ENCODE peak calls at places on chromosomes 2 and 18, in seven cellular contexts. One of them, this sample, is unnamed.

GRCh38 chr2:232245111-232245510 is 133.4 kb upstream of the ALPP start:
- DNase-seq in right lobe of liver: no peak
- DNase-seq in heart right ventricle: no peak
- DNase-seq in CD4-positive, alpha-beta T cell: no peak
- DNase-seq in transverse colon: no peak
- DNase-seq in CD8-positive, alpha-beta memory T cell: no peak
- DNase-seq in HCT116: no peak
- DNase-seq in this sample: no peak

GRCh38 chr18:40976050-40976449 is 979.0 kb upstream of the PIK3C3 start:
- DNase-seq in right lobe of liver: no peak
- DNase-seq in CD4-positive, alpha-beta T cell: no peak
- DNase-seq in transverse colon: no peak
- DNase-seq in heart right ventricle: no peak
- DNase-seq in CD8-positive, alpha-beta memory T cell: no peak
- DNase-seq in HCT116: no peak
- DNase-seq in this sample: no peak

GRCh38 chr2:112585873-112586477 is 1.6 kb downstream of the CHCHD5 start:
- DNase-seq in transverse colon: no peak
- DNase-seq in right lobe of liver: no peak
- DNase-seq in HCT116: no peak
- DNase-seq in heart right ventricle: no peak
- DNase-seq in CD4-positive, alpha-beta T cell: no peak
- DNase-seq in CD8-positive, alpha-beta memory T cell: no peak
- DNase-seq in this sample: no peak

GRCh38 chr2:217737127-217737526 is 265.7 kb downstream of the TNS1 start:
- DNase-seq in CD8-positive, alpha-beta memory T cell: no peak
- DNase-seq in HCT116: no peak
- DNase-seq in right lobe of liver: no peak
- DNase-seq in transverse colon: no peak
- DNase-seq in CD4-positive, alpha-beta T cell: no peak
- DNase-seq in heart right ventricle: no peak
- DNase-seq in this sample: no peak

GRCh38 chr2:100285011-100285410 is 37.3 kb downstream of the LONRF2 start:
- DNase-seq in CD4-positive, alpha-beta T cell: no peak
- DNase-seq in transverse colon: no peak
- DNase-seq in CD8-positive, alpha-beta memory T cell: no peak
- DNase-seq in right lobe of liver: no peak
- DNase-seq in heart right ventricle: no peak
- DNase-seq in HCT116: no peak
- DNase-seq in this sample: no peak

GRCh38 chr2:81598437-81598836 is 1293.9 kb upstream of the LRRTM1 start:
- DNase-seq in transverse colon: no peak
- DNase-seq in heart right ventricle: no peak
- DNase-seq in CD4-positive, alpha-beta T cell: no peak
- DNase-seq in right lobe of liver: no peak
- DNase-seq in HCT116: peak
- DNase-seq in CD8-positive, alpha-beta memory T cell: no peak
- DNase-seq in this sample: no peak

GRCh38 chr2:95352291-95353054 is 50.0 kb upstream of the FAHD2A start:
- DNase-seq in transverse colon: no peak
- DNase-seq in HCT116: no peak
- DNase-seq in CD4-positive, alpha-beta T cell: no peak
- DNase-seq in right lobe of liver: peak
- DNase-seq in CD8-positive, alpha-beta memory T cell: no peak
- DNase-seq in heart right ventricle: no peak
- DNase-seq in this sample: peak

GRCh38 chr2:160581035-160581434 is 87.4 kb upstream of the RBMS1 start:
- DNase-seq in CD8-positive, alpha-beta memory T cell: no peak
- DNase-seq in right lobe of liver: no peak
- DNase-seq in CD4-positive, alpha-beta T cell: no peak
- DNase-seq in heart right ventricle: no peak
- DNase-seq in HCT116: no peak
- DNase-seq in transverse colon: no peak
- DNase-seq in this sample: no peak

GRCh38 chr18:9095297-9096012 is 7.0 kb upstream of the NDUFV2 start:
- DNase-seq in HCT116: no peak
- DNase-seq in CD8-positive, alpha-beta memory T cell: peak
- DNase-seq in heart right ventricle: no peak
- DNase-seq in transverse colon: peak
- DNase-seq in right lobe of liver: no peak
- DNase-seq in CD4-positive, alpha-beta T cell: peak
- DNase-seq in this sample: no peak

GRCh38 chr2:52342458-52342857 is 1310.5 kb upstream of the NRXN1 start:
- DNase-seq in right lobe of liver: no peak
- DNase-seq in transverse colon: no peak
- DNase-seq in CD4-positive, alpha-beta T cell: no peak
- DNase-seq in CD8-positive, alpha-beta memory T cell: no peak
- DNase-seq in heart right ventricle: no peak
- DNase-seq in HCT116: no peak
- DNase-seq in this sample: no peak

GRCh38 chr2:127647242-127648190 is 1.6 kb downstream of the GPR17 start:
- DNase-seq in HCT116: no peak
- DNase-seq in heart right ventricle: peak
- DNase-seq in transverse colon: no peak
- DNase-seq in right lobe of liver: no peak
- DNase-seq in CD4-positive, alpha-beta T cell: no peak
- DNase-seq in CD8-positive, alpha-beta memory T cell: no peak
- DNase-seq in this sample: no peak

GRCh38 chr2:164867779-164868397 is 26.3 kb upstream of the COBLL1 start:
- DNase-seq in CD4-positive, alpha-beta T cell: no peak
- DNase-seq in HCT116: no peak
- DNase-seq in heart right ventricle: no peak
- DNase-seq in right lobe of liver: no peak
- DNase-seq in CD8-positive, alpha-beta memory T cell: no peak
- DNase-seq in transverse colon: no peak
- DNase-seq in this sample: no peak

GRCh38 chr2:224869601-224870000 is 153.4 kb upstream of the CCDC195 start:
- DNase-seq in CD4-positive, alpha-beta T cell: no peak
- DNase-seq in heart right ventricle: no peak
- DNase-seq in HCT116: no peak
- DNase-seq in CD8-positive, alpha-beta memory T cell: no peak
- DNase-seq in right lobe of liver: no peak
- DNase-seq in transverse colon: no peak
- DNase-seq in this sample: no peak

GRCh38 chr18:75638597-75639467 is 211.3 kb upstream of the SMIM21 start:
- DNase-seq in CD8-positive, alpha-beta memory T cell: no peak
- DNase-seq in CD4-positive, alpha-beta T cell: no peak
- DNase-seq in right lobe of liver: no peak
- DNase-seq in heart right ventricle: peak
- DNase-seq in HCT116: no peak
- DNase-seq in transverse colon: no peak
- DNase-seq in this sample: peak

GRCh38 chr18:63817441-63818051 is 42.3 kb downstream of the SERPINB7 start:
- DNase-seq in CD8-positive, alpha-beta memory T cell: no peak
- DNase-seq in heart right ventricle: no peak
- DNase-seq in CD4-positive, alpha-beta T cell: no peak
- DNase-seq in transverse colon: no peak
- DNase-seq in HCT116: no peak
- DNase-seq in right lobe of liver: no peak
- DNase-seq in this sample: no peak

GRCh38 chr2:17610521-17610920 is 70.0 kb downstream of the VSNL1 start:
- DNase-seq in transverse colon: no peak
- DNase-seq in CD8-positive, alpha-beta memory T cell: no peak
- DNase-seq in HCT116: no peak
- DNase-seq in right lobe of liver: no peak
- DNase-seq in heart right ventricle: peak
- DNase-seq in CD4-positive, alpha-beta T cell: no peak
- DNase-seq in this sample: no peak

GRCh38 chr2:218831378-218831990 is at the start of gene PRKAG3:
- DNase-seq in right lobe of liver: no peak
- DNase-seq in transverse colon: no peak
- DNase-seq in HCT116: no peak
- DNase-seq in CD4-positive, alpha-beta T cell: no peak
- DNase-seq in heart right ventricle: peak
- DNase-seq in CD8-positive, alpha-beta memory T cell: no peak
- DNase-seq in this sample: no peak

GRCh38 chr2:218832081-218832480 is 478 bp upstream of the PRKAG3 start:
- DNase-seq in transverse colon: no peak
- DNase-seq in heart right ventricle: no peak
- DNase-seq in CD8-positive, alpha-beta memory T cell: no peak
- DNase-seq in HCT116: no peak
- DNase-seq in CD4-positive, alpha-beta T cell: no peak
- DNase-seq in right lobe of liver: no peak
- DNase-seq in this sample: no peak

GRCh38 chr2:218832520-218832919 is 917 bp upstream of the PRKAG3 start:
- DNase-seq in CD8-positive, alpha-beta memory T cell: no peak
- DNase-seq in HCT116: no peak
- DNase-seq in CD4-positive, alpha-beta T cell: no peak
- DNase-seq in right lobe of liver: no peak
- DNase-seq in transverse colon: no peak
- DNase-seq in heart right ventricle: peak
- DNase-seq in this sample: no peak

GRCh38 chr2:218834685-218835084 is 3.1 kb upstream of the PRKAG3 start:
- DNase-seq in transverse colon: no peak
- DNase-seq in HCT116: no peak
- DNase-seq in right lobe of liver: no peak
- DNase-seq in heart right ventricle: no peak
- DNase-seq in CD8-positive, alpha-beta memory T cell: no peak
- DNase-seq in CD4-positive, alpha-beta T cell: no peak
- DNase-seq in this sample: no peak

DNA sequence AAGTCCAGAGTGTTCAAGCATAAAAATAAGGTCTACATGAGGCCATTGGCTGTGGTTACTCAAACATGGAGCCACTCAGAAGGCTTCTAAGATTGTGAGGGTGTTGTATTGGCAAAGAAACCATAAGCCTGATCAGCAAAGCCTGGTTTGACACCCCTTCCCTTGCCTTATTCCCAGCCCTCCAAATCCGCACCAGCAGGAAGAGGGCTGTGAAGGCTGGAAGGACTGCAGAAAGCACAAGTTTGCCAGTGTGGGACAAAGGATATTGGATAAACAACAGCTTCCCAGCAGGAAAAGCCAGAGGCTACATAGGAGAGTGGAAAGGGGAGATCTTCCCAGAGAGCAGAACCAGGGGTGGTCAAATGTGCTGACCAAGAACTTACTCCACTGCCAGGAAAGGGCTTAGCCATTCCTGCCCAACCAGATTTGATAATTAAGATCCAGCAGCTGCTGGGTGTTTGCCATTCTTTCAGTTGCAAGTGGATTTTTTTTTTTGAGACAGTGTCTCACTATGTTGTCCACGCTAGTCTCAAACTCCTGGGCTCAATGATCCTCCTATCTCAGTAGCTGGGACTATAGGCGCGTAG is 1.5 kb upstream of the PRKAG3 start:
- DNase-seq in right lobe of liver: no peak
- DNase-seq in CD8-positive, alpha-beta memory T cell: no peak
- DNase-seq in transverse colon: no peak
- DNase-seq in HCT116: no peak
- DNase-seq in heart right ventricle: no peak
- DNase-seq in CD4-positive, alpha-beta T cell: no peak
- DNase-seq in this sample: no peak
- H3K27ac ChIP-seq in right lobe of liver: no peak
- H3K27ac ChIP-seq in CD8-positive, alpha-beta memory T cell: no peak
- H3K27ac ChIP-seq in transverse colon: no peak
- H3K27ac ChIP-seq in HCT116: no peak
- H3K27ac ChIP-seq in heart right ventricle: peak
- H3K27ac ChIP-seq in CD4-positive, alpha-beta T cell: no peak
- H3K27ac ChIP-seq in this sample: no peak

DNA sequence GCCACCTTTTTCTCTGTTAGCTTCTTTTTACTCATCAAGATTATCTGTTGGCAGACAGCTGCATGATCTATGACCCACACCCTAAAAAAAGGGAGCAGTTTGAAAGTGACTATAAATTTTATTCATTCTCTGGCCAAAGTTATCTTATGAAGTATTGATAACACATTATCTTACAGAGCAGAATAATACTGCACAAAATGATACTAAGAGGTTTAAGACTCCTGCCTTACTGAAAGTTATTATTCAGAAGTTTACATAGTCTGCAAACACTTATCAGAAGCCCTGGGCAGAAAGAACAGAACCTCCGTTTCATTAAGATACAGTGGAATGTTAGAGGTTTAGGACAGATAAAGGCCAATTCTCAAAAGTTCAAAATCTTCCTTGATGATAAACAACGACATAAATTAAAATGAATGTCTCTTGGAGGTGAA is 78.2 kb downstream of the ZEB2 start:
- DNase-seq in transverse colon: no peak
- DNase-seq in CD4-positive, alpha-beta T cell: no peak
- DNase-seq in right lobe of liver: no peak
- DNase-seq in HCT116: no peak
- DNase-seq in CD8-positive, alpha-beta memory T cell: no peak
- DNase-seq in heart right ventricle: no peak
- DNase-seq in this sample: no peak
- H3K27ac ChIP-seq in transverse colon: peak
- H3K27ac ChIP-seq in CD4-positive, alpha-beta T cell: no peak
- H3K27ac ChIP-seq in right lobe of liver: peak
- H3K27ac ChIP-seq in HCT116: no peak
- H3K27ac ChIP-seq in CD8-positive, alpha-beta memory T cell: peak
- H3K27ac ChIP-seq in heart right ventricle: no peak
- H3K27ac ChIP-seq in this sample: peak

DNA sequence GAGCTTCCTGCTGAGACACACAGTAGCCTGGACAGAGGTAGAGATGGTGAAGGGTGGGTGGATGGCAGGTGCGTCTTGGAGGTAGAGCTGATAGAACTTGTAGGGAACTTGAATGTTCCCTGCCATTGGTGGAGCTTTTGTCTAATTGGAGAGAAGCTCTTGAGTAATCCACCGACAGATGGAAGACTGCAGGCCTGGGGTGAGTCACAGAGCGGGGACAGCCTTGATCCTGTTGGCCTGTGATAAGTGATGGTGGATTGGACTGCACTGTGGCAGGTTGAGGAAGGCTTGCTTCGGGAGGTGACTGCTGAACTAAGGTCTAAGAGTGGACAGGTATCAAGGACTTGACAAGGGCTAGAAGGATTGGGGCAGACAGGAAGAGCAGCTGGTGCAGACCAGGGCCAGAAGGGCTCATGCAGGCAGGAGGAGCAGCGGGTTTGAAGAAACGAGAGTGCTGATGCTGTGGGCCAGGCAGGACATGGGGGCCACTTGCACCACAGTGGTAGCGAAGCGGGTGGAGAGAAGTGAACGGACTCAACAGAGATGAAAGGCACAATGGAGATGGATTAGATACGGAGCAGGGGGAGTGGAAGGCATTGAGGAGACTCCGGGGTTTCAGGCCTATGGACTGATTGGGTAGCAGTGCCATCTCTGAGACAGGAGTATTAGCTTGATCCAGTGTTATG is 16.3 kb downstream of the CABLES1 start:
- DNase-seq in right lobe of liver: no peak
- DNase-seq in HCT116: no peak
- DNase-seq in CD4-positive, alpha-beta T cell: no peak
- DNase-seq in CD8-positive, alpha-beta memory T cell: no peak
- DNase-seq in heart right ventricle: no peak
- DNase-seq in transverse colon: no peak
- DNase-seq in this sample: no peak
- H3K27ac ChIP-seq in right lobe of liver: no peak
- H3K27ac ChIP-seq in HCT116: no peak
- H3K27ac ChIP-seq in CD4-positive, alpha-beta T cell: no peak
- H3K27ac ChIP-seq in CD8-positive, alpha-beta memory T cell: no peak
- H3K27ac ChIP-seq in heart right ventricle: no peak
- H3K27ac ChIP-seq in transverse colon: no peak
- H3K27ac ChIP-seq in this sample: no peak

DNA sequence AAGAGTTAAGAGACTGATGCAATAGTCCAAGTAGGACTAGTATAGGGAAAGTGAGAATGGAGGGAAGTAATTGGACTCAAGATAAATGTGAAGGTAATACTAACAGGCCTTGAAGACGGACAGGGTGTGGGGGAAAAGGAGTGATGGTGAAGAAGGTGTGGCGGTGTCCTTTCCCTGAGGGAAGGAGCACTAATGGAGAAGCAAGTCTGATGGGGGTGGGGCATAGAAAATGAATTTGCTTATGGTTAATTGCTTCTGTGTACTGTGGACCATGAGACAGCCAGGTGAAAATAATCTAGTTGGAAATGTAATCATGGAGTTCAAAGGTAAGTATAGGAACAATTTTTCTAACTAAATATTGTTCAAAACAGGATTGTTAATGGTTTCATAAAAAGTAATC is 7.1 kb upstream of the TGOLN2 start:
- DNase-seq in transverse colon: no peak
- DNase-seq in right lobe of liver: no peak
- DNase-seq in HCT116: no peak
- DNase-seq in heart right ventricle: no peak
- DNase-seq in CD4-positive, alpha-beta T cell: no peak
- DNase-seq in CD8-positive, alpha-beta memory T cell: no peak
- DNase-seq in this sample: no peak
- H3K27ac ChIP-seq in transverse colon: no peak
- H3K27ac ChIP-seq in right lobe of liver: no peak
- H3K27ac ChIP-seq in HCT116: no peak
- H3K27ac ChIP-seq in heart right ventricle: no peak
- H3K27ac ChIP-seq in CD4-positive, alpha-beta T cell: no peak
- H3K27ac ChIP-seq in CD8-positive, alpha-beta memory T cell: no peak
- H3K27ac ChIP-seq in this sample: no peak

This sample was measured in dorsolateral prefrontal cortex.